ENCODE peak calls at places on chromosomes 6 and 20, in ten cellular contexts. One of them, this sample, is unnamed.

GRCh38 chr20:39067526-39068216 is 105.5 kb downstream of the DHX35 start:
- DNase-seq in activated CD8-positive, alpha-beta memory T cell treated with anti-CD3 and anti-CD28 coated beads for 1 hour: no peak
- DNase-seq in GM03348: no peak
- DNase-seq in AG09309: no peak
- DNase-seq in A549: no peak
- DNase-seq in foreskin fibroblast: peak
- DNase-seq in stimulated activated naive B cell treated with anti-CD40 and anti-IgM and Interleukin-4, amounts not matched to agents 10 μg/mL and 1 μg/mL and 100 μg/mL, for 72 hours: no peak
- DNase-seq in GM13977: no peak
- DNase-seq in GM04504: no peak
- DNase-seq in stimulated activated CD4-positive, alpha-beta T cell treated with anti-CD3 and anti-CD28 coated beads, Interleukin-2, amount 100 ng/mL, for 48 hours: no peak
- DNase-seq in this sample: peak

GRCh38 chr6:29631209-29631810 is 1.7 kb downstream of the GABBR1 start:
- DNase-seq in activated CD8-positive, alpha-beta memory T cell treated with anti-CD3 and anti-CD28 coated beads for 1 hour: no peak
- DNase-seq in GM03348: no peak
- DNase-seq in AG09309: no peak
- DNase-seq in A549: no peak
- DNase-seq in foreskin fibroblast: no peak
- DNase-seq in stimulated activated naive B cell treated with anti-CD40 and anti-IgM and Interleukin-4, amounts not matched to agents 10 μg/mL and 1 μg/mL and 100 μg/mL, for 72 hours: no peak
- DNase-seq in GM13977: no peak
- DNase-seq in GM04504: no peak
- DNase-seq in stimulated activated CD4-positive, alpha-beta T cell treated with anti-CD3 and anti-CD28 coated beads, Interleukin-2, amount 100 ng/mL, for 48 hours: no peak
- DNase-seq in this sample: no peak

GRCh38 chr20:52614036-52614863 is 357.9 kb upstream of the TSHZ2 start:
- DNase-seq in activated CD8-positive, alpha-beta memory T cell treated with anti-CD3 and anti-CD28 coated beads for 1 hour: no peak
- DNase-seq in GM03348: peak
- DNase-seq in AG09309: no peak
- DNase-seq in A549: no peak
- DNase-seq in foreskin fibroblast: no peak
- DNase-seq in stimulated activated naive B cell treated with anti-CD40 and anti-IgM and Interleukin-4, amounts not matched to agents 10 μg/mL and 1 μg/mL and 100 μg/mL, for 72 hours: no peak
- DNase-seq in GM13977: no peak
- DNase-seq in GM04504: no peak
- DNase-seq in stimulated activated CD4-positive, alpha-beta T cell treated with anti-CD3 and anti-CD28 coated beads, Interleukin-2, amount 100 ng/mL, for 48 hours: no peak
- DNase-seq in this sample: no peak

GRCh38 chr6:135358907-135359459 is 138.6 kb downstream of the AHI1 start:
- DNase-seq in activated CD8-positive, alpha-beta memory T cell treated with anti-CD3 and anti-CD28 coated beads for 1 hour: no peak
- DNase-seq in GM03348: peak
- DNase-seq in AG09309: no peak
- DNase-seq in A549: no peak
- DNase-seq in foreskin fibroblast: peak
- DNase-seq in stimulated activated naive B cell treated with anti-CD40 and anti-IgM and Interleukin-4, amounts not matched to agents 10 μg/mL and 1 μg/mL and 100 μg/mL, for 72 hours: no peak
- DNase-seq in GM13977: no peak
- DNase-seq in GM04504: no peak
- DNase-seq in stimulated activated CD4-positive, alpha-beta T cell treated with anti-CD3 and anti-CD28 coated beads, Interleukin-2, amount 100 ng/mL, for 48 hours: no peak
- DNase-seq in this sample: peak

GRCh38 chr20:63809856-63810255 is 21.2 kb downstream of the ZBTB46 start:
- DNase-seq in activated CD8-positive, alpha-beta memory T cell treated with anti-CD3 and anti-CD28 coated beads for 1 hour: no peak
- DNase-seq in GM03348: no peak
- DNase-seq in AG09309: no peak
- DNase-seq in A549: no peak
- DNase-seq in foreskin fibroblast: no peak
- DNase-seq in stimulated activated naive B cell treated with anti-CD40 and anti-IgM and Interleukin-4, amounts not matched to agents 10 μg/mL and 1 μg/mL and 100 μg/mL, for 72 hours: no peak
- DNase-seq in GM13977: no peak
- DNase-seq in GM04504: no peak
- DNase-seq in stimulated activated CD4-positive, alpha-beta T cell treated with anti-CD3 and anti-CD28 coated beads, Interleukin-2, amount 100 ng/mL, for 48 hours: no peak
- DNase-seq in this sample: no peak

GRCh38 chr6:90425161-90425641 is 128.6 kb upstream of the BACH2 start:
- DNase-seq in activated CD8-positive, alpha-beta memory T cell treated with anti-CD3 and anti-CD28 coated beads for 1 hour: no peak
- DNase-seq in GM03348: no peak
- DNase-seq in AG09309: no peak
- DNase-seq in A549: no peak
- DNase-seq in foreskin fibroblast: no peak
- DNase-seq in stimulated activated naive B cell treated with anti-CD40 and anti-IgM and Interleukin-4, amounts not matched to agents 10 μg/mL and 1 μg/mL and 100 μg/mL, for 72 hours: no peak
- DNase-seq in GM13977: peak
- DNase-seq in GM04504: no peak
- DNase-seq in stimulated activated CD4-positive, alpha-beta T cell treated with anti-CD3 and anti-CD28 coated beads, Interleukin-2, amount 100 ng/mL, for 48 hours: no peak
- DNase-seq in this sample: no peak

GRCh38 chr20:17611290-17611539 is 41.3 kb downstream of the DSTN start:
- DNase-seq in activated CD8-positive, alpha-beta memory T cell treated with anti-CD3 and anti-CD28 coated beads for 1 hour: no peak
- DNase-seq in GM03348: no peak
- DNase-seq in AG09309: no peak
- DNase-seq in A549: no peak
- DNase-seq in foreskin fibroblast: no peak
- DNase-seq in stimulated activated naive B cell treated with anti-CD40 and anti-IgM and Interleukin-4, amounts not matched to agents 10 μg/mL and 1 μg/mL and 100 μg/mL, for 72 hours: no peak
- DNase-seq in GM13977: no peak
- DNase-seq in GM04504: no peak
- DNase-seq in stimulated activated CD4-positive, alpha-beta T cell treated with anti-CD3 and anti-CD28 coated beads, Interleukin-2, amount 100 ng/mL, for 48 hours: no peak
- DNase-seq in this sample: no peak

GRCh38 chr20:53384392-53384791 is 209.2 kb downstream of the ZNF217 start:
- DNase-seq in activated CD8-positive, alpha-beta memory T cell treated with anti-CD3 and anti-CD28 coated beads for 1 hour: no peak
- DNase-seq in GM03348: no peak
- DNase-seq in AG09309: no peak
- DNase-seq in A549: no peak
- DNase-seq in foreskin fibroblast: no peak
- DNase-seq in stimulated activated naive B cell treated with anti-CD40 and anti-IgM and Interleukin-4, amounts not matched to agents 10 μg/mL and 1 μg/mL and 100 μg/mL, for 72 hours: no peak
- DNase-seq in GM13977: no peak
- DNase-seq in GM04504: no peak
- DNase-seq in stimulated activated CD4-positive, alpha-beta T cell treated with anti-CD3 and anti-CD28 coated beads, Interleukin-2, amount 100 ng/mL, for 48 hours: no peak
- DNase-seq in this sample: no peak

GRCh38 chr20:55174172-55174571 is 698.8 kb downstream of the DOK5 start:
- DNase-seq in activated CD8-positive, alpha-beta memory T cell treated with anti-CD3 and anti-CD28 coated beads for 1 hour: no peak
- DNase-seq in GM03348: no peak
- DNase-seq in AG09309: no peak
- DNase-seq in A549: no peak
- DNase-seq in foreskin fibroblast: no peak
- DNase-seq in stimulated activated naive B cell treated with anti-CD40 and anti-IgM and Interleukin-4, amounts not matched to agents 10 μg/mL and 1 μg/mL and 100 μg/mL, for 72 hours: no peak
- DNase-seq in GM13977: no peak
- DNase-seq in GM04504: no peak
- DNase-seq in stimulated activated CD4-positive, alpha-beta T cell treated with anti-CD3 and anti-CD28 coated beads, Interleukin-2, amount 100 ng/mL, for 48 hours: no peak
- DNase-seq in this sample: no peak

GRCh38 chr6:170464080-170464479 is 89.0 kb downstream of the PSMB1 start:
- DNase-seq in activated CD8-positive, alpha-beta memory T cell treated with anti-CD3 and anti-CD28 coated beads for 1 hour: no peak
- DNase-seq in GM03348: no peak
- DNase-seq in AG09309: no peak
- DNase-seq in A549: no peak
- DNase-seq in foreskin fibroblast: no peak
- DNase-seq in stimulated activated naive B cell treated with anti-CD40 and anti-IgM and Interleukin-4, amounts not matched to agents 10 μg/mL and 1 μg/mL and 100 μg/mL, for 72 hours: no peak
- DNase-seq in GM13977: no peak
- DNase-seq in GM04504: no peak
- DNase-seq in stimulated activated CD4-positive, alpha-beta T cell treated with anti-CD3 and anti-CD28 coated beads, Interleukin-2, amount 100 ng/mL, for 48 hours: no peak
- DNase-seq in this sample: no peak

GRCh38 chr6:1464796-1465348 is 75.5 kb downstream of the FOXF2 start:
- DNase-seq in activated CD8-positive, alpha-beta memory T cell treated with anti-CD3 and anti-CD28 coated beads for 1 hour: no peak
- DNase-seq in GM03348: no peak
- DNase-seq in AG09309: no peak
- DNase-seq in A549: no peak
- DNase-seq in foreskin fibroblast: no peak
- DNase-seq in stimulated activated naive B cell treated with anti-CD40 and anti-IgM and Interleukin-4, amounts not matched to agents 10 μg/mL and 1 μg/mL and 100 μg/mL, for 72 hours: no peak
- DNase-seq in GM13977: no peak
- DNase-seq in GM04504: no peak
- DNase-seq in stimulated activated CD4-positive, alpha-beta T cell treated with anti-CD3 and anti-CD28 coated beads, Interleukin-2, amount 100 ng/mL, for 48 hours: no peak
- DNase-seq in this sample: no peak

GRCh38 chr6:41425511-41425910 is 90.1 kb downstream of the NCR2 start:
- DNase-seq in activated CD8-positive, alpha-beta memory T cell treated with anti-CD3 and anti-CD28 coated beads for 1 hour: no peak
- DNase-seq in GM03348: no peak
- DNase-seq in AG09309: no peak
- DNase-seq in A549: no peak
- DNase-seq in foreskin fibroblast: no peak
- DNase-seq in stimulated activated naive B cell treated with anti-CD40 and anti-IgM and Interleukin-4, amounts not matched to agents 10 μg/mL and 1 μg/mL and 100 μg/mL, for 72 hours: no peak
- DNase-seq in GM13977: no peak
- DNase-seq in GM04504: no peak
- DNase-seq in stimulated activated CD4-positive, alpha-beta T cell treated with anti-CD3 and anti-CD28 coated beads, Interleukin-2, amount 100 ng/mL, for 48 hours: no peak
- DNase-seq in this sample: no peak

GRCh38 chr6:159473844-159474243 is 219.2 kb downstream of the SOD2 start:
- DNase-seq in activated CD8-positive, alpha-beta memory T cell treated with anti-CD3 and anti-CD28 coated beads for 1 hour: no peak
- DNase-seq in GM03348: no peak
- DNase-seq in AG09309: no peak
- DNase-seq in A549: no peak
- DNase-seq in foreskin fibroblast: no peak
- DNase-seq in stimulated activated naive B cell treated with anti-CD40 and anti-IgM and Interleukin-4, amounts not matched to agents 10 μg/mL and 1 μg/mL and 100 μg/mL, for 72 hours: no peak
- DNase-seq in GM13977: no peak
- DNase-seq in GM04504: no peak
- DNase-seq in stimulated activated CD4-positive, alpha-beta T cell treated with anti-CD3 and anti-CD28 coated beads, Interleukin-2, amount 100 ng/mL, for 48 hours: no peak
- DNase-seq in this sample: no peak

GRCh38 chr6:24140572-24140971 is 14.6 kb downstream of the NRSN1 start:
- DNase-seq in activated CD8-positive, alpha-beta memory T cell treated with anti-CD3 and anti-CD28 coated beads for 1 hour: no peak
- DNase-seq in GM03348: no peak
- DNase-seq in AG09309: no peak
- DNase-seq in A549: no peak
- DNase-seq in foreskin fibroblast: no peak
- DNase-seq in stimulated activated naive B cell treated with anti-CD40 and anti-IgM and Interleukin-4, amounts not matched to agents 10 μg/mL and 1 μg/mL and 100 μg/mL, for 72 hours: no peak
- DNase-seq in GM13977: no peak
- DNase-seq in GM04504: no peak
- DNase-seq in stimulated activated CD4-positive, alpha-beta T cell treated with anti-CD3 and anti-CD28 coated beads, Interleukin-2, amount 100 ng/mL, for 48 hours: no peak
- DNase-seq in this sample: no peak

GRCh38 chr20:53609501-53610445 is 16.1 kb upstream of the ZNF217 start:
- DNase-seq in activated CD8-positive, alpha-beta memory T cell treated with anti-CD3 and anti-CD28 coated beads for 1 hour: peak
- DNase-seq in GM03348: no peak
- DNase-seq in AG09309: no peak
- DNase-seq in A549: peak
- DNase-seq in foreskin fibroblast: peak
- DNase-seq in stimulated activated naive B cell treated with anti-CD40 and anti-IgM and Interleukin-4, amounts not matched to agents 10 μg/mL and 1 μg/mL and 100 μg/mL, for 72 hours: no peak
- DNase-seq in GM13977: no peak
- DNase-seq in GM04504: no peak
- DNase-seq in stimulated activated CD4-positive, alpha-beta T cell treated with anti-CD3 and anti-CD28 coated beads, Interleukin-2, amount 100 ng/mL, for 48 hours: peak
- DNase-seq in this sample: peak

This sample was measured in HFFc6.